ENCODE peak calls at places on chromosomes 4 and X, in five cellular contexts. One of them, this sample, is unnamed.

GRCh38 chrX:32267796-32268195 is 943.6 kb downstream of the DMD start:
- DNase-seq in ACHN: no peak
- DNase-seq in NCI-H1105: no peak
- DNase-seq in Right ventricle myocardium superior: no peak
- DNase-seq in SK-N-SH: no peak
- DNase-seq in this sample: no peak

GRCh38 chrX:73987166-73987565 is 316.8 kb upstream of the ZCCHC13 start:
- DNase-seq in ACHN: no peak
- DNase-seq in NCI-H1105: no peak
- DNase-seq in Right ventricle myocardium superior: no peak
- DNase-seq in SK-N-SH: no peak
- DNase-seq in this sample: no peak

GRCh38 chrX:132858018-132858417 is 100.4 kb downstream of the HS6ST2 start:
- DNase-seq in ACHN: no peak
- DNase-seq in NCI-H1105: no peak
- DNase-seq in Right ventricle myocardium superior: no peak
- DNase-seq in SK-N-SH: no peak
- DNase-seq in this sample: no peak

GRCh38 chr4:8221476-8221875 is 22.4 kb downstream of the SH3TC1 start:
- DNase-seq in ACHN: no peak
- DNase-seq in NCI-H1105: no peak
- DNase-seq in Right ventricle myocardium superior: no peak
- DNase-seq in SK-N-SH: peak
- DNase-seq in this sample: no peak

GRCh38 chrX:16745659-16746058 is 26.2 kb downstream of the SYAP1 start:
- DNase-seq in ACHN: no peak
- DNase-seq in NCI-H1105: no peak
- DNase-seq in Right ventricle myocardium superior: no peak
- DNase-seq in SK-N-SH: no peak
- DNase-seq in this sample: no peak

GRCh38 chr4:158130204-158130603 is 42.6 kb downstream of the GASK1B start:
- DNase-seq in ACHN: no peak
- DNase-seq in NCI-H1105: peak
- DNase-seq in Right ventricle myocardium superior: no peak
- DNase-seq in SK-N-SH: no peak
- DNase-seq in this sample: no peak

GRCh38 chr4:68272860-68273259 is 27.4 kb upstream of the TMPRSS11B start:
- DNase-seq in ACHN: no peak
- DNase-seq in NCI-H1105: no peak
- DNase-seq in Right ventricle myocardium superior: no peak
- DNase-seq in SK-N-SH: no peak
- DNase-seq in this sample: no peak

GRCh38 chr4:181479145-181479544 is 764.1 kb upstream of the TENM3 start:
- DNase-seq in ACHN: no peak
- DNase-seq in NCI-H1105: no peak
- DNase-seq in Right ventricle myocardium superior: no peak
- DNase-seq in SK-N-SH: no peak
- DNase-seq in this sample: no peak

GRCh38 chr4:100694467-100694866 is 176.6 kb upstream of the EMCN start:
- DNase-seq in ACHN: no peak
- DNase-seq in NCI-H1105: no peak
- DNase-seq in Right ventricle myocardium superior: no peak
- DNase-seq in SK-N-SH: peak
- DNase-seq in this sample: no peak

GRCh38 chr4:39045791-39046221 is 13.6 kb upstream of the TMEM156 start:
- DNase-seq in ACHN: no peak
- DNase-seq in NCI-H1105: no peak
- DNase-seq in Right ventricle myocardium superior: no peak
- DNase-seq in SK-N-SH: peak
- DNase-seq in this sample: peak